ENCODE peak calls at places on chromosomes 12 and 14, in six cellular contexts. X is PC-9, G is psoas muscle, M is lower lobe of right lung, O is mammary epithelial cell, H is Karpas-422. S is an unnamed sample. For H3K36me3 and H3K4me1, the result is how much of the 10 kb centered on the place peaks cover.

GRCh38 chr14:49876563-49877127 is 16.2 kb upstream of the ARF6 start:
- DNase-seq in H (no peak), X (no peak), O (no peak), M (no peak), G (no peak), S (no peak)

GRCh38 chr14:103001226-103001625 is 56.1 kb downstream of the CDC42BPB start:
- DNase-seq in O (no peak), H (no peak), M (no peak), X (no peak), G (no peak), S (no peak)

GRCh38 chr12:64672925-64673409 is 62.7 kb downstream of the RASSF3 start:
- DNase-seq in M (peak), G (peak), O (peak), X (peak), H (no peak), S (no peak)

GRCh38 chr12:32702470-32702869 is 23.4 kb downstream of the DNM1L start:
- DNase-seq in O (peak), X (no peak), G (no peak), M (no peak), H (no peak), S (no peak)

GRCh38 chr14:62206456-62206855 is 444.2 kb downstream of the SNAPC1 start:
- DNase-seq in O (peak), G (no peak), H (no peak), X (no peak), M (no peak), S (no peak)

GRCh38 chr12:116959845-116960514 is 49.2 kb downstream of the FBXW8 start:
- DNase-seq in G (no peak), M (no peak), O (no peak), H (no peak), X (no peak), S (no peak)

GRCh38 chr12:29889737-29890136 is 106.0 kb upstream of the TMTC1 start:
- DNase-seq in O (peak), M (no peak), H (peak), X (no peak), G (peak), S (no peak)

GRCh38 chr12:108837239-108837638 is 20.1 kb downstream of the SSH1 start:
- DNase-seq in H (no peak), X (no peak), M (peak), G (no peak), O (no peak), S (no peak)

GRCh38 chr14:65444230-65444629 is 31.7 kb downstream of the FUT8 start:
- DNase-seq in X (peak), O (peak), M (no peak), G (no peak), H (no peak), S (no peak)

GRCh38 chr12:47393403-47393790 is 312.4 kb downstream of the RPAP3 start:
- DNase-seq in O (no peak), H (no peak), G (no peak), X (no peak), M (no peak), S (no peak)
- H3K36me3 ChIP-seq in O (under half), H (under half), G (under half), X (under half), M (under half), S (under half)

GRCh38 chr12:112876506-112876905 is 30.3 kb upstream of the OAS1 start:
- DNase-seq in G (no peak), X (no peak), M (no peak), H (no peak), O (no peak), S (no peak)

GRCh38 chr12:112877006-112877405 is 29.8 kb upstream of the OAS1 start:
- DNase-seq in G (no peak), M (no peak), X (no peak), O (no peak), H (no peak), S (no peak)

GRCh38 chr12:112879191-112879705 is 27.5 kb upstream of the OAS1 start:
- DNase-seq in H (no peak), O (no peak), G (no peak), M (no peak), X (no peak), S (no peak)

GRCh38 chr12:112875608-112876007 is 31.2 kb upstream of the OAS1 start:
- DNase-seq in H (no peak), M (no peak), O (no peak), G (no peak), X (no peak), S (no peak)

GRCh38 chr12:112878488-112878887 is 28.3 kb upstream of the OAS1 start:
- DNase-seq in X (no peak), G (no peak), H (no peak), O (no peak), M (no peak), S (no peak)
- H3K4me1 ChIP-seq in X (under half), G (under half), H (under half), O (under half), M (under half), S (under half)

GRCh38 chr14:91272341-91273272 is 28.1 kb upstream of the GPR68 start:
- DNase-seq in G (no peak), H (no peak), M (no peak), X (no peak), O (no peak), S (no peak)
- H3K36me3 ChIP-seq in G (under half), H (under half), M (under half), X (under half), O (under half), S (under half)

DNA sequence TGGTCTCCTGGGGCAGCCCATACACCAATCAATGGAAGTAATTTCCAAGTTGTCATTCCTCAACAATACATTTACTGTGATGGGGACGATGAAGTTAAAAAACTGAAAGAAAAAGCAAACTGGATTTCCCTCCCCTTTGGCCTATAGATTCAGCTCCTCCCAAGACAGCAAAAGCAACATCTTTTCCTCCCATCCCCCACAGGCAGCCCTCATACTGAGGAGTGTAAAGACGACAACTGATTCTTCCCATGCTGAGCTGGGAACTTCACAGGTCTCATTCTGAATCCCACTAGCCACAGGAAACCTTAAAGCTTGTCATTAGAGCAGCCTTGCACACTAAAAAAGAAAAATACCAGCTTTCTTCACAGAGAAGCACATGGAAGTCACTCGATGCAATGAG is 48.5 kb downstream of the PITPNM2 start:
- DNase-seq in H (no peak), G (no peak), X (no peak), O (no peak), M (no peak), S (no peak)
- H3K4me1 ChIP-seq in H (under half), G (under half), X (under half), O (under half), M (half or more), S (half or more)

DNA sequence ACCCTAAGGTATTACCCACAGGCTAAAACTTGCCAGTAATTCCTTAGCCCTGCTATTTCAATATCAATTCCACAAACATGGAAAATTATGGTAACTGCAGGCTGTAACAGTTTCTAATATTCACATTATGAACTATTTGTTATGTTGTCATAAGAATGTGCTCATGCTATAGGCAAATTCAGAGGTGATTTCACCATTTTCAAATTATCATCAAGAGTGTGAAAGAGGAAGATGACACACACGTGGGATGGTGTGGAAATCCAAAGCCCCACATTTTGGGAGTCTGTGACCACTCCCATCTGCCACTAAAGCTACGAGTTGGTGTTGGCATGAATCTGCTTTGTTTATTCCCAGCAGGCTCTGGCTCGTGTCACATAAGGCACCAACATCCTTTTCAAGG is 5.9 kb upstream of the MYO1A start:
- DNase-seq in O (no peak), H (no peak), X (no peak), G (no peak), M (no peak), S (no peak)
- H3K36me3 ChIP-seq in O (under half), H (half or more), X (under half), G (under half), M (under half), S (under half)

GRCh38 chr12:31217356-31218130 is 108.4 kb downstream of the SINHCAF start:
- DNase-seq in O (no peak), H (no peak), X (no peak), G (no peak), M (peak), S (no peak)
- H3K4me1 ChIP-seq in O (under half), H (under half), X (under half), G (under half), M (under half), S (under half)

GRCh38 chr12:124964251-124964650 is 24.7 kb downstream of the DHX37 start:
- DNase-seq in G (no peak), H (no peak), M (no peak), O (no peak), X (no peak), S (no peak)

GRCh38 chr12:124964836-124965462 is 24.0 kb downstream of the DHX37 start:
- DNase-seq in M (no peak), G (no peak), O (no peak), X (no peak), H (no peak), S (no peak)

GRCh38 chr12:124970647-124971402 is 18.1 kb downstream of the DHX37 start:
- DNase-seq in G (no peak), M (no peak), O (no peak), X (no peak), H (no peak), S (no peak)

GRCh38 chr12:124968656-124969055 is 20.3 kb downstream of the DHX37 start:
- DNase-seq in G (no peak), X (no peak), O (no peak), H (no peak), M (no peak), S (no peak)

GRCh38 chr12:124967016-124967739 is 21.8 kb downstream of the DHX37 start:
- DNase-seq in H (no peak), M (no peak), G (no peak), O (no peak), X (no peak), S (no peak)
- H3K36me3 ChIP-seq in H (under half), M (half or more), G (under half), O (under half), X (under half), S (half or more)

GRCh38 chr14:80390911-80391310 is 179.6 kb upstream of the DIO2 start:
- DNase-seq in O (peak), X (peak), H (no peak), G (no peak), M (no peak), S (no peak)

GRCh38 chr14:80381964-80382363 is 170.7 kb upstream of the DIO2 start:
- DNase-seq in O (no peak), G (no peak), X (no peak), M (no peak), H (no peak), S (no peak)

GRCh38 chr14:80388980-80389711 is 177.8 kb upstream of the DIO2 start:
- DNase-seq in O (peak), X (peak), G (no peak), M (no peak), H (no peak), S (no peak)

GRCh38 chr14:80387563-80387981 is 176.3 kb upstream of the DIO2 start:
- DNase-seq in G (peak), X (no peak), H (no peak), M (no peak), O (no peak), S (no peak)

DNA sequence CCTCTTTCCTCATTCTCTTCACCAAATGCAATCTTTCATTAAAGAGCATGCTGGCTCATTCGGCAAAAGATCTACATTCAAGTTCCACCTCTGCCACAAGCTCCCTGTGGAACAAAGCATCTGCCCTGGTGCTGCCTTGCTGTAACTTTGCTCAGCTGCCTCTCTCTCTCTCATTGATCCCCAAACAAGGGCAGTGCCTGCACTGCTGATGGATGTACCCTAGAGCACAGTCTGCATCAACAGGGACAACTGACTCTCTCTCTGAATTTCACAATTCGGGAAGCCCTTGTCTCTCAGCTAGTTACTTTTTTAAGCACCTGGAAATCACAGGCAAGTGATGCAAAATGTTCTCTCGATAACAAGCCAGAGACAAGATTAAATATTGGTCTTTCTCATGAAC is 174.0 kb upstream of the DIO2 start:
- DNase-seq in O (no peak), H (no peak), G (no peak), X (no peak), M (no peak), S (no peak)
- H3K4me1 ChIP-seq in O (half or more), H (under half), G (under half), X (under half), M (under half), S (under half)

S was measured in left lung.